ENCODE peak calls at places on chromosomes 13 and 19, in eight cellular contexts. One of them, this sample, is unnamed.

GRCh38 chr13:111914241-111915103 is 152.5 kb upstream of the SOX1 start:
- DNase-seq in bronchial epithelial cell: no peak
- DNase-seq in mucosa of descending colon: no peak
- DNase-seq in AG09319: no peak
- DNase-seq in left lung: no peak
- DNase-seq in mesothelial cell of epicardium: peak; percentile 17
- DNase-seq in progenitor cell of endocrine pancreas: peak; percentile 9
- DNase-seq in upper lobe of right lung: no peak
- DNase-seq in this sample: no peak

GRCh38 chr19:40982594-40983101 is 8.4 kb upstream of the CYP2B6 start:
- DNase-seq in mesothelial cell of epicardium: no peak
- DNase-seq in AG09319: no peak
- DNase-seq in bronchial epithelial cell: peak; percentile 14
- DNase-seq in left lung: no peak
- DNase-seq in upper lobe of right lung: no peak
- DNase-seq in progenitor cell of endocrine pancreas: no peak
- DNase-seq in mucosa of descending colon: no peak
- DNase-seq in this sample: peak; percentile 24

GRCh38 chr19:43105496-43105895 is 23.0 kb upstream of the PSG2 start:
- DNase-seq in left lung: no peak
- DNase-seq in mucosa of descending colon: no peak
- DNase-seq in bronchial epithelial cell: no peak
- DNase-seq in mesothelial cell of epicardium: no peak
- DNase-seq in progenitor cell of endocrine pancreas: no peak
- DNase-seq in upper lobe of right lung: no peak
- DNase-seq in AG09319: no peak
- DNase-seq in this sample: no peak

GRCh38 chr19:39372941-39373340 is 18.0 kb downstream of the PAF1 start:
- DNase-seq in bronchial epithelial cell: no peak
- DNase-seq in left lung: no peak
- DNase-seq in AG09319: no peak
- DNase-seq in progenitor cell of endocrine pancreas: no peak
- DNase-seq in mucosa of descending colon: no peak
- DNase-seq in mesothelial cell of epicardium: no peak
- DNase-seq in upper lobe of right lung: peak; percentile 25
- DNase-seq in this sample: peak; percentile 62

GRCh38 chr19:5002143-5002542 is 33.2 kb downstream of the KDM4B start:
- DNase-seq in upper lobe of right lung: no peak
- DNase-seq in left lung: no peak
- DNase-seq in progenitor cell of endocrine pancreas: no peak
- DNase-seq in bronchial epithelial cell: peak; percentile 68
- DNase-seq in AG09319: no peak
- DNase-seq in mucosa of descending colon: no peak
- DNase-seq in mesothelial cell of epicardium: no peak
- DNase-seq in this sample: peak; percentile 27

GRCh38 chr13:26601669-26602068 is 44.2 kb downstream of the WASF3 start:
- DNase-seq in bronchial epithelial cell: peak; percentile 27
- DNase-seq in progenitor cell of endocrine pancreas: no peak
- DNase-seq in left lung: no peak
- DNase-seq in AG09319: no peak
- DNase-seq in mesothelial cell of epicardium: no peak
- DNase-seq in mucosa of descending colon: no peak
- DNase-seq in upper lobe of right lung: no peak
- DNase-seq in this sample: no peak

GRCh38 chr13:77980592-77980991 is 62.0 kb upstream of the EDNRB start:
- DNase-seq in upper lobe of right lung: no peak
- DNase-seq in bronchial epithelial cell: no peak
- DNase-seq in AG09319: peak; percentile 40
- DNase-seq in mesothelial cell of epicardium: no peak
- DNase-seq in progenitor cell of endocrine pancreas: no peak
- DNase-seq in mucosa of descending colon: no peak
- DNase-seq in left lung: no peak
- DNase-seq in this sample: peak; percentile 55

GRCh38 chr19:58325623-58326022 is 1.2 kb upstream of the ZSCAN22 start:
- DNase-seq in mucosa of descending colon: no peak
- DNase-seq in left lung: no peak
- DNase-seq in AG09319: no peak
- DNase-seq in upper lobe of right lung: no peak
- DNase-seq in bronchial epithelial cell: peak; percentile 82
- DNase-seq in progenitor cell of endocrine pancreas: no peak
- DNase-seq in mesothelial cell of epicardium: no peak
- DNase-seq in this sample: no peak

GRCh38 chr19:35513975-35514809 is 743 bp upstream of the DMKN start:
- DNase-seq in mesothelial cell of epicardium: no peak
- DNase-seq in mucosa of descending colon: no peak
- DNase-seq in AG09319: no peak
- DNase-seq in bronchial epithelial cell: peak; percentile 19
- DNase-seq in upper lobe of right lung: no peak
- DNase-seq in progenitor cell of endocrine pancreas: no peak
- DNase-seq in left lung: no peak
- DNase-seq in this sample: peak; percentile 72

GRCh38 chr13:61144301-61144700 is 271.3 kb downstream of the PCDH20 start:
- DNase-seq in upper lobe of right lung: no peak
- DNase-seq in bronchial epithelial cell: no peak
- DNase-seq in AG09319: no peak
- DNase-seq in mesothelial cell of epicardium: no peak
- DNase-seq in mucosa of descending colon: no peak
- DNase-seq in progenitor cell of endocrine pancreas: no peak
- DNase-seq in left lung: no peak
- DNase-seq in this sample: no peak

GRCh38 chr13:20191311-20191901 is 1.3 kb downstream of the GJB2 start:
- DNase-seq in progenitor cell of endocrine pancreas: no peak
- DNase-seq in AG09319: no peak
- DNase-seq in bronchial epithelial cell: no peak
- DNase-seq in mesothelial cell of epicardium: no peak
- DNase-seq in left lung: no peak
- DNase-seq in upper lobe of right lung: peak; percentile 75
- DNase-seq in mucosa of descending colon: peak; percentile 83
- DNase-seq in this sample: peak; percentile 26

GRCh38 chr13:99974939-99975561 is 3.5 kb upstream of the ZIC5 start:
- DNase-seq in bronchial epithelial cell: no peak
- DNase-seq in mesothelial cell of epicardium: no peak
- DNase-seq in progenitor cell of endocrine pancreas: no peak
- DNase-seq in AG09319: no peak
- DNase-seq in upper lobe of right lung: no peak
- DNase-seq in left lung: no peak
- DNase-seq in mucosa of descending colon: no peak
- DNase-seq in this sample: peak; percentile 0

GRCh38 chr19:15184776-15185175 is 16.0 kb downstream of the NOTCH3 start:
- DNase-seq in upper lobe of right lung: no peak
- DNase-seq in mesothelial cell of epicardium: no peak
- DNase-seq in mucosa of descending colon: no peak
- DNase-seq in progenitor cell of endocrine pancreas: no peak
- DNase-seq in left lung: no peak
- DNase-seq in AG09319: no peak
- DNase-seq in bronchial epithelial cell: no peak
- DNase-seq in this sample: no peak

GRCh38 chr13:86155756-86156155 is 356.5 kb upstream of the SLITRK6 start:
- DNase-seq in upper lobe of right lung: no peak
- DNase-seq in mesothelial cell of epicardium: no peak
- DNase-seq in mucosa of descending colon: no peak
- DNase-seq in left lung: no peak
- DNase-seq in progenitor cell of endocrine pancreas: no peak
- DNase-seq in AG09319: no peak
- DNase-seq in bronchial epithelial cell: no peak
- DNase-seq in this sample: no peak

GRCh38 chr19:8209111-8209964 is at the start of gene CERS4:
- DNase-seq in upper lobe of right lung: peak; percentile 90
- DNase-seq in left lung: peak; percentile 68
- DNase-seq in progenitor cell of endocrine pancreas: peak; percentile 79
- DNase-seq in bronchial epithelial cell: no peak
- DNase-seq in mesothelial cell of epicardium: peak; percentile 80
- DNase-seq in mucosa of descending colon: peak; percentile 85
- DNase-seq in AG09319: no peak
- DNase-seq in this sample: peak; percentile 90

GRCh38 chr13:43448605-43449004 is 338.2 kb downstream of the ENOX1 start:
- DNase-seq in left lung: no peak
- DNase-seq in progenitor cell of endocrine pancreas: no peak
- DNase-seq in AG09319: no peak
- DNase-seq in bronchial epithelial cell: no peak
- DNase-seq in mesothelial cell of epicardium: no peak
- DNase-seq in upper lobe of right lung: no peak
- DNase-seq in mucosa of descending colon: no peak
- DNase-seq in this sample: no peak

GRCh38 chr13:30125422-30126073 is 181.8 kb downstream of the KATNAL1 start:
- DNase-seq in mesothelial cell of epicardium: no peak
- DNase-seq in left lung: peak; percentile 46
- DNase-seq in upper lobe of right lung: no peak
- DNase-seq in bronchial epithelial cell: peak; percentile 92
- DNase-seq in AG09319: peak; percentile 71
- DNase-seq in progenitor cell of endocrine pancreas: no peak
- DNase-seq in mucosa of descending colon: no peak
- DNase-seq in this sample: no peak

GRCh38 chr19:17234911-17235617 is 9.0 kb downstream of the OCEL1 start:
- DNase-seq in bronchial epithelial cell: peak; percentile 44
- DNase-seq in upper lobe of right lung: no peak
- DNase-seq in mesothelial cell of epicardium: no peak
- DNase-seq in left lung: peak; percentile 57
- DNase-seq in AG09319: no peak
- DNase-seq in progenitor cell of endocrine pancreas: no peak
- DNase-seq in mucosa of descending colon: peak; percentile 80
- DNase-seq in this sample: peak; percentile 52

DNA sequence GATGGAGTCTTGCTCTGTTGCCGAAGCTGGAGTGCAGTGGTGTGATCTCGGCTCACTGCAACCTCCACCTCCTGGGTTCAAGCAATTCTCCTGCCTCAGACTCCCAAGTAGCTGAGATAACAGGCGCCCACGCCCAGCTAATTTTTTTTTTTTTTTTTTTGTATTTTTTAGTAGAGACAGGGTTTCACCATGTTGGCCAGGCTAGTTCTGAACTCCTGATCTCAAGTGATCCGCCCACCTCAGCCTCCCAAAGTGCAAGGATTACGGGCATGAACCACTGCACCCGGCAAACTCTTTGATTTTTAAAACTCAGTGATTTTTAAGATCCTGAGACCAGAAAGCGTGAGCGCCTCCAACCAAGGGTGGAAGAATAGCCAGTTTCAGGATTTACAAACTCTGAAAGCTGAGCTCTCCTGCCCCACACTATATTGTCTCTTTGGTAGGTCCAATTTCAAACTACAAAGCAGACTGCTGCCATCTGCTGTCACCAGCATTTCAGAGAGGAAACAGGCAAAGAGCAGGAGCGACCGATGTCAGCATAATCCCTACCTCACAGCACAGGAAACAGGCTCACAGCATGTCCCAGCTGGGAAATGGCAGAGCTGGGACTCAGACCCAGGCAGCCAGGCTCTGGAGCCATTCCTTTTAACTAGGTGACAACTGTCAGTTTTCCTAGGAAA is 9.2 kb downstream of the NOSIP start:
- DNase-seq in mucosa of descending colon: no peak
- DNase-seq in upper lobe of right lung: no peak
- DNase-seq in bronchial epithelial cell: no peak
- DNase-seq in mesothelial cell of epicardium: no peak
- DNase-seq in AG09319: no peak
- DNase-seq in left lung: no peak
- DNase-seq in progenitor cell of endocrine pancreas: no peak
- DNase-seq in this sample: peak; percentile 57
- TF ChIP-seq CTCF in mucosa of descending colon: no peak
- TF ChIP-seq CTCF in upper lobe of right lung: peak; percentile 8
- TF ChIP-seq CTCF in bronchial epithelial cell: peak; percentile 8
- TF ChIP-seq CTCF in mesothelial cell of epicardium: no peak
- TF ChIP-seq CTCF in AG09319: no peak
- TF ChIP-seq CTCF in left lung: no peak
- TF ChIP-seq CTCF in progenitor cell of endocrine pancreas: no peak
- TF ChIP-seq CTCF in this sample: no peak

GRCh38 chr19:12139885-12140544 is at the start of gene ZNF20:
- DNase-seq in mesothelial cell of epicardium: peak; percentile 97
- DNase-seq in progenitor cell of endocrine pancreas: peak; percentile 94
- DNase-seq in bronchial epithelial cell: peak; percentile 85
- DNase-seq in left lung: peak; percentile 97
- DNase-seq in AG09319: peak; percentile 79
- DNase-seq in upper lobe of right lung: peak; percentile 98
- DNase-seq in mucosa of descending colon: peak; percentile 97
- DNase-seq in this sample: peak; percentile 98

GRCh38 chr19:12137541-12137940 is 2.6 kb downstream of the ZNF20 start:
- DNase-seq in left lung: no peak
- DNase-seq in progenitor cell of endocrine pancreas: no peak
- DNase-seq in mesothelial cell of epicardium: no peak
- DNase-seq in upper lobe of right lung: no peak
- DNase-seq in mucosa of descending colon: no peak
- DNase-seq in AG09319: no peak
- DNase-seq in bronchial epithelial cell: no peak
- DNase-seq in this sample: no peak

GRCh38 chr19:12140545-12141404 is 625 bp upstream of the ZNF20 start:
- DNase-seq in upper lobe of right lung: peak; percentile 93
- DNase-seq in bronchial epithelial cell: peak; percentile 71
- DNase-seq in mesothelial cell of epicardium: peak; percentile 84
- DNase-seq in progenitor cell of endocrine pancreas: peak; percentile 67
- DNase-seq in mucosa of descending colon: peak; percentile 88
- DNase-seq in AG09319: peak; percentile 55
- DNase-seq in left lung: peak; percentile 88
- DNase-seq in this sample: peak; percentile 89

GRCh38 chr19:12139309-12139708 is 841 bp downstream of the ZNF20 start:
- DNase-seq in upper lobe of right lung: no peak
- DNase-seq in AG09319: no peak
- DNase-seq in mucosa of descending colon: no peak
- DNase-seq in progenitor cell of endocrine pancreas: no peak
- DNase-seq in bronchial epithelial cell: no peak
- DNase-seq in mesothelial cell of epicardium: no peak
- DNase-seq in left lung: no peak
- DNase-seq in this sample: no peak

DNA sequence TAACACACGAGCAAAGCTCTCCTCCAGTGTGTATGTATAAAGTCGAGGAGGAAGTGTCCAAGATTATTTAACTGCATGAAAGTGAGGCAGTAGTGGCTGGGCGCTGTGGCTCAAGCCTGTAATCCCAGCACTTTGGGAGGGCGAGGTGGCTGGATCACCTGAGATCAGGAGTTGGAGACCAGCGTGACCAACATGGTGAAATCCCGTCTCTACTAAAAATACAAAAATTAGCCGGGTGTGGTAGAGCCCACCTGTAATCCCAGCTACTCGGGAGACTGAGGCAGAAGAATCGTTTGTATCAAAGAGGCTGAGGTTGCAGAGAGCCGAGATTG is 1.2 kb upstream of the ZNF20 start:
- DNase-seq in bronchial epithelial cell: no peak
- DNase-seq in progenitor cell of endocrine pancreas: no peak
- DNase-seq in left lung: no peak
- DNase-seq in mesothelial cell of epicardium: no peak
- DNase-seq in AG09319: no peak
- DNase-seq in mucosa of descending colon: no peak
- DNase-seq in upper lobe of right lung: no peak
- DNase-seq in this sample: no peak
- TF ChIP-seq CTCF in bronchial epithelial cell: no peak
- TF ChIP-seq CTCF in progenitor cell of endocrine pancreas: no peak
- TF ChIP-seq CTCF in left lung: no peak
- TF ChIP-seq CTCF in mesothelial cell of epicardium: peak; percentile 23
- TF ChIP-seq CTCF in AG09319: no peak
- TF ChIP-seq CTCF in mucosa of descending colon: peak; percentile 3
- TF ChIP-seq CTCF in upper lobe of right lung: no peak
- TF ChIP-seq CTCF in this sample: no peak

GRCh38 chr13:104204177-104204576 is 1138.0 kb upstream of the SLC10A2 start:
- DNase-seq in AG09319: no peak
- DNase-seq in progenitor cell of endocrine pancreas: no peak
- DNase-seq in mesothelial cell of epicardium: no peak
- DNase-seq in bronchial epithelial cell: no peak
- DNase-seq in left lung: no peak
- DNase-seq in mucosa of descending colon: no peak
- DNase-seq in upper lobe of right lung: no peak
- DNase-seq in this sample: no peak
- TF ChIP-seq CTCF in AG09319: no peak
- TF ChIP-seq CTCF in progenitor cell of endocrine pancreas: no peak
- TF ChIP-seq CTCF in mesothelial cell of epicardium: peak; percentile 25
- TF ChIP-seq CTCF in bronchial epithelial cell: no peak
- TF ChIP-seq CTCF in left lung: no peak
- TF ChIP-seq CTCF in mucosa of descending colon: no peak
- TF ChIP-seq CTCF in upper lobe of right lung: no peak
- TF ChIP-seq CTCF in this sample: no peak

GRCh38 chr19:12346896-12347295 is 13.5 kb upstream of the ZNF563 start:
- DNase-seq in bronchial epithelial cell: no peak
- DNase-seq in upper lobe of right lung: no peak
- DNase-seq in mucosa of descending colon: no peak
- DNase-seq in left lung: no peak
- DNase-seq in mesothelial cell of epicardium: no peak
- DNase-seq in AG09319: no peak
- DNase-seq in progenitor cell of endocrine pancreas: no peak
- DNase-seq in this sample: no peak
- TF ChIP-seq CTCF in bronchial epithelial cell: no peak
- TF ChIP-seq CTCF in upper lobe of right lung: no peak
- TF ChIP-seq CTCF in mucosa of descending colon: no peak
- TF ChIP-seq CTCF in left lung: no peak
- TF ChIP-seq CTCF in mesothelial cell of epicardium: no peak
- TF ChIP-seq CTCF in AG09319: no peak
- TF ChIP-seq CTCF in progenitor cell of endocrine pancreas: no peak
- TF ChIP-seq CTCF in this sample: no peak